ENCODE peak calls at places on chromosomes 4 and X, in eight cellular contexts. K is upper lobe of right lung, T is heart right ventricle, G is fibroblast of lung, J is hepatocyte, Z is left ventricle myocardium inferior, X is brain microvascular endothelial cell, C is sigmoid colon. N is an unnamed sample.

GRCh38 chrX:43641691-43642090 is 14.4 kb upstream of the MAOA start:
- DNase-seq in K (no peak), T (no peak), G (no peak), J (no peak), Z (no peak), X (no peak), C (no peak), N (no peak)

GRCh38 chr4:17232575-17233253 is 279.2 kb downstream of the QDPR start:
- DNase-seq in K (no peak), T (peak), G (peak), J (peak), Z (peak), X (peak), C (peak), N (no peak)

GRCh38 chr4:168585168-168586091 is 88.6 kb downstream of the PALLD start:
- DNase-seq in K (peak), T (peak), G (peak), J (peak), Z (peak), X (peak), C (peak), N (peak)

GRCh38 chr4:113695328-113696169 is 66.0 kb downstream of the CAMK2D start:
- DNase-seq in K (no peak), T (no peak), G (peak), J (peak), Z (no peak), X (peak), C (no peak), N (no peak)

GRCh38 chr4:109676886-109677285 is 26.4 kb downstream of the CASP6 start:
- DNase-seq in K (no peak), T (no peak), G (no peak), J (no peak), Z (no peak), X (no peak), C (no peak), N (no peak)

GRCh38 chr4:103091601-103092223 is 7.9 kb downstream of the BDH2 start:
- DNase-seq in K (no peak), T (no peak), G (peak), J (peak), Z (no peak), X (peak), C (no peak), N (no peak)

GRCh38 chr4:188714488-188714887 is 575.2 kb downstream of the TRIML1 start:
- DNase-seq in K (no peak), T (no peak), G (no peak), J (no peak), Z (no peak), X (no peak), C (no peak), N (no peak)

GRCh38 chr4:188403272-188403671 is 264.0 kb downstream of the TRIML1 start:
- DNase-seq in K (no peak), T (no peak), G (no peak), J (no peak), Z (no peak), X (no peak), C (no peak), N (no peak)

GRCh38 chr4:41709844-41710481 is 38.6 kb downstream of the PHOX2B start:
- DNase-seq in K (no peak), T (no peak), G (peak), J (peak), Z (no peak), X (peak), C (no peak), N (peak)

GRCh38 chr4:26454961-26455360 is 35.3 kb downstream of the CCKAR start:
- DNase-seq in K (no peak), T (no peak), G (no peak), J (no peak), Z (no peak), X (no peak), C (no peak), N (no peak)

GRCh38 chr4:26459054-26459755 is 31.1 kb downstream of the CCKAR start:
- DNase-seq in K (no peak), T (no peak), G (peak), J (peak), Z (no peak), X (no peak), C (no peak), N (peak)

GRCh38 chr4:26455571-26455970 is 34.7 kb downstream of the CCKAR start:
- DNase-seq in K (no peak), T (no peak), G (no peak), J (no peak), Z (no peak), X (no peak), C (no peak), N (no peak)

GRCh38 chr4:26458104-26458503 is 32.2 kb downstream of the CCKAR start:
- DNase-seq in K (no peak), T (no peak), G (peak), J (no peak), Z (no peak), X (peak), C (no peak), N (no peak)

DNA sequence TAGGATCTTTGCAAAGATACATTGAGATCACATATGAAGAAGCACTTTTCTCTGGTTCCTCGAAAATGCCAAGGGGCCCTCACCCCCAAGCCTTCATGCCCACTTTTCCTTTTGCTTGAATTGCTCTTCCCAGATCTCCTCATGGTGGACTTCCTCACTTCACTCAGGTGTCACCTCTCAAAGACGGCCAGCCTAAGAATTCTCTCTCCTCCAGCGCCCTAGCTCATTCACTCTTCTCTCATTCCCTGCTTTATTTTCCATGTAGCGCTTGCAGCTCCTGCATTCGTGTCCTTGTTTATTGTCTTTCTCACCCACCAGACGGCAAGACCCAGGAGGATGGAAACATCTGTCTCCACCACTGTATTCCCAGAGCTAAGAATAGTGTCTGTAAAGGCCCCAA is 32.9 kb downstream of the CCKAR start:
- DNase-seq in K (no peak), T (no peak), G (no peak), J (no peak), Z (no peak), X (no peak), C (no peak), N (no peak)
- H3K27ac ChIP-seq in K (no peak), T (no peak), G (no peak), J (no peak), Z (no peak), X (no peak), C (no peak), N (no peak)

DNA sequence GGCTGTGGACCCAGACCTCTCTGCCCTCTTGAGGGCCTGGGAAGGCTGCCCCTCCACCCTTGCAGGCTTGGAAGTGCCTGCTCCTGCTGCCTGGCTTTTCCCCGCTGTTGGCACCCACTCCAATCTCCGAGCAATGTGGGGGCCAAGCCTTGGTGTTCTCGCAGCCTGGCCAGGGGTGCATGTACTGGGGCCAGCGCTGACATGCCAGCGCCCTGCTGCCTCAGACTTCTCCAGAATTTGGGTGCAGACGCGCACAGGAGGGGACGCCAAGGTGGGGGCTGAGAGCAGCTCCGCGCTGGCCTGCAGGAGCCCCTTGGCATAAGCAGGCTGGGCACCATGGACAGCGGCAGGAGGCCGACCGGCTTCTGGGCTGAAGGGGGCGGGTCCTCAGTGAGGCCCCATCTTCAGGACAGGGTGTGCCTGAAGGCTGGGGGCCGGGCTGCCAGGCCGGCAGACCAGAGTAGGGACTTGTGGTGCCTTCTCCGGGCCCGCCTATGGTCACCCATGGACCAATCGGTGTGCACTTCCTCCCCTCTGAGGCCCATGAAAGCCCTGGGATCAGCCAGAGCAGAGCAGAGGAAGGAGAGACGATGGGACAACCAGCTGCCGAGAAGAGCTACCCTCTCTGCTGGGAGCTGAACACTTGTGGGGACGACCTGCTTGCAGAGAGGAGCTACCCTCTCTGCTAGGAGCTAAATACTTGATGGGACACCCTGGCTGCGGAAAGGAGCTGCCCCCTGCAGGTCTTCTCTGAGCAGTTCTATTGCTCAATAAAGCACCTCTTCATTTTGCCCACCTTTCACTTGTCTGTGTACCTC is 118.3 kb downstream of the DNAAF6 start:
- DNase-seq in K (peak), T (peak), G (peak), J (peak), Z (no peak), X (peak), C (peak), N (peak)
- TF ChIP-seq CTCF in K (no peak), T (no peak), G (no peak), J (peak), Z (peak), X (peak), C (no peak), N (no peak)

GRCh38 chr4:143784567-143784966 is 84.1 kb upstream of the FREM3 start:
- DNase-seq in K (no peak), T (no peak), G (no peak), J (no peak), Z (no peak), X (no peak), C (no peak), N (no peak)

GRCh38 chr4:143782521-143782920 is 82.0 kb upstream of the FREM3 start:
- DNase-seq in K (no peak), T (no peak), G (no peak), J (no peak), Z (no peak), X (no peak), C (no peak), N (no peak)
- H3K27ac ChIP-seq in K (no peak), T (no peak), G (no peak), J (no peak), Z (no peak), X (no peak), C (no peak), N (no peak)

DNA sequence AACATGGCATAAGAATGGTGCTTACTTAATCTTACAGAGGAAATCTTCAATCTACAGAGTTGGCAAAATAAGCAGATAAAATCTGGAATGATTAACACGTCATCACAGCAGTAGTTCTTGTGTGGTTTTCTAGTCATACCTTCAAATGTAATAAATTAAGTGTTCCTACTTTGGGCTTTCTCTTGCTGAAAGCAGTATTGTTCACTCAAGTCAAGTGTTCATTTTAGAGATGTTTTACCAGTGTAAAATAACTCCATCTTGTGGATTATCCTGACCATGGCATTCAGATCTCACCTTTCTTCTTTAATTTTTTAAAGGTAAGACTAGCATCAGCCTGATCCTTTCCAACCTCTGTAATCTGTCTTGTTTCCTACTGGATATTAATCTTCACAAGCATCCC is 72.9 kb downstream of the ADAMTS3 start:
- DNase-seq in K (no peak), T (no peak), G (no peak), J (no peak), Z (no peak), X (no peak), C (no peak), N (no peak)
- TF ChIP-seq CTCF in K (no peak), T (no peak), G (no peak), J (peak), Z (no peak), X (no peak), C (no peak), N (peak)

DNA sequence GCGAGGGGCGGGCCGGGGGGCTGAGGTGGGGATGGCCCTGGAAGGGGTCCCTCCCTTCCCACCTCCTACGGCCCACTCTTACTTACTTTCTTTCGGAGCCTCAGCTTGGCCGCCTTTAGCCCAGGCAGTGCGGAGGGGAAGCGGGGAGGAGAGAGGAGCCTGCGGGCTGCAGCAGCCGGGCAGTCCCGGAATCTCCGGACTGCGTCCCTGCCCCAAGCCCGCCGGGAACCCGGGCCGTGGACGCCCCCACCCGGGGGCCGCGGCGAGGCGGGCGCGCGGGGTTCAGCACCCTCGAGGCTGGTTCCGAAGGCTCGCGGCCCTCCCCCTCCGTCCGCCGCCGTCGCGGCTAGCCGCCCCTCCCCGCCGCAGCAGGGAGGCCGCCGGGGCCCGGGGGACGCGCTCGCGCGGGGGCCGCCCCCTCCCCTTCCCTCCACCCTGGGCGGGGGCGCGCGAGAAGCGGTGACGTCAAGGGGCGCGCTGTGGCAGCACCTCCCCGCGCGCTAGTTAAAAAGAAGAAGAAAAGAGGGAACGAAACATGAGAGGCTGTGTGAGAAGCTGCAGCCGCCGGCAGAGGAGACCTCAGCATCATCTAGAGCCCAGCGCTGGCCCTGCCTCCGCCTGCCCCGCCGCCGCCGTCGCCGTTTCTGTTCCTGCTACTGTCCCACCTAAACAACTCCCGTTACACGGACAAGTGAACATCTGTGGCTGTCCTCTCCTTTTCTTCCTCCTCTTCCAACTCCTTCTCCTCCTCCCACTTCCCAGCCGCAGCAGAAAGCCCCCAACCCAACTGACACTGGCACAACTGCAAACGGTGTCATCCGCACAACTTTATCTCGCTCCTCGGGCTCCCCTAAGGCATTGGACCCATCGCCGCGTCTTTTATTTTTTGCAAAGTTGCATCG is at the start of gene HHIP:
- DNase-seq in K (peak), T (no peak), G (peak), J (peak), Z (peak), X (peak), C (peak), N (peak)
- H3K27ac ChIP-seq in K (peak), T (no peak), G (no peak), J (peak), Z (no peak), X (peak), C (no peak), N (peak)

GRCh38 chrX:130095249-130095648 is 15.0 kb downstream of the ELF4 start:
- DNase-seq in K (no peak), T (no peak), G (no peak), J (no peak), Z (no peak), X (no peak), C (no peak), N (no peak)

GRCh38 chrX:130097507-130098201 is 12.6 kb downstream of the ELF4 start:
- DNase-seq in K (peak), T (no peak), G (no peak), J (peak), Z (no peak), X (no peak), C (no peak), N (no peak)

GRCh38 chrX:130093271-130093670 is 17.0 kb downstream of the ELF4 start:
- DNase-seq in K (no peak), T (no peak), G (no peak), J (no peak), Z (no peak), X (no peak), C (no peak), N (no peak)

GRCh38 chrX:130091976-130092522 is 18.2 kb downstream of the ELF4 start:
- DNase-seq in K (peak), T (no peak), G (no peak), J (peak), Z (peak), X (no peak), C (no peak), N (no peak)

DNA sequence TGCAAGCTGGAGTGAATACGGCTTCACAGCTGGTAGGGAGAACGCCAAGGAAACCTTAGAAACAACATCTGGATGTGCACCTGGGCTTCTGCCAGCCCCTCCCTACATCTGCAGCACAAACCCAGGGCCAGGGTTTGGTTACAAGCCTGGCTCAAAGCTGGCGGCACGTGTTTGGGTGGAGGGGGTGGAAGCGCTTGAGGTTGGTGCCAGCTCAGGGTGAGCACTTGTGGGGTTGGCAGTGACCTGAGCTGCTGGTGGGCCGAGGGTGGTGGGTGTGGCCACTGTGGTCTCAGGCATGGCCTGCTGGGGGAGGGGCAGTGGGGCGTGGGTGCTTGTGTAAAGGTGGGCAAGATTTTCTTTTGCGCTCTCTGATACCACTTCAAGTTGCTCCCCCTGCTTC is 15.6 kb downstream of the ELF4 start:
- DNase-seq in K (no peak), T (no peak), G (no peak), J (no peak), Z (no peak), X (no peak), C (no peak), N (no peak)
- TF ChIP-seq CTCF in K (no peak), T (no peak), G (no peak), J (no peak), Z (no peak), X (no peak), C (no peak), N (no peak)

GRCh38 chr4:186940476-186940875 is 216.8 kb upstream of the FAT1 start:
- DNase-seq in K (no peak), T (no peak), G (no peak), J (no peak), Z (no peak), X (no peak), C (no peak), N (no peak)

GRCh38 chr4:186946140-186946539 is 222.5 kb upstream of the FAT1 start:
- DNase-seq in K (no peak), T (no peak), G (no peak), J (no peak), Z (no peak), X (no peak), C (no peak), N (no peak)

GRCh38 chr4:186946682-186947294 is 223.1 kb upstream of the FAT1 start:
- DNase-seq in K (no peak), T (no peak), G (no peak), J (peak), Z (no peak), X (peak), C (no peak), N (peak)

GRCh38 chr4:186942745-186943606 is 219.3 kb upstream of the FAT1 start:
- DNase-seq in K (no peak), T (peak), G (peak), J (peak), Z (no peak), X (no peak), C (peak), N (no peak)

GRCh38 chr4:186943607-186943908 is 219.9 kb upstream of the FAT1 start:
- DNase-seq in K (no peak), T (no peak), G (no peak), J (peak), Z (no peak), X (no peak), C (no peak), N (no peak)
- H3K27ac ChIP-seq in K (no peak), T (no peak), G (no peak), J (no peak), Z (no peak), X (no peak), C (no peak), N (no peak)

N was measured in RWPE1.